ENCODE peak calls at places on chromosomes 13 and 19, in seven cellular contexts. T, X, K, I, A, L and P are unnamed samples.
A peak's percentile ranks its signal among the peaks of the same experiment; 100 is the strongest.

GRCh38 chr13:43596924-43597598 is 189.7 kb downstream of the ENOX1 start:
- DNase-seq in A (no peak), L (no peak), X (no peak), I (peak; percentile 17), K (no peak), T (no peak), P (no peak)

GRCh38 chr13:22278336-22278929 is 607.6 kb downstream of the FGF9 start:
- DNase-seq in T (no peak), X (no peak), I (peak; percentile 57), K (no peak), A (peak; percentile 63), L (no peak), P (peak; percentile 31)

GRCh38 chr19:12289790-12290065 is 5.0 kb downstream of the ZNF44 start:
- DNase-seq in X (no peak), T (no peak), A (no peak), L (no peak), K (no peak), I (no peak), P (no peak)

GRCh38 chr19:1566392-1567115 is 1.6 kb downstream of the MEX3D start:
- DNase-seq in T (peak; percentile 55), A (peak; percentile 77), I (no peak), X (peak; percentile 91), L (peak; percentile 82), K (peak; percentile 60), P (peak; percentile 70)

GRCh38 chr13:36801035-36801434 is 18.0 kb upstream of the RFXAP start:
- DNase-seq in A (no peak), T (peak; percentile 58), X (no peak), K (no peak), L (no peak), I (no peak), P (no peak)

GRCh38 chr13:37403776-37404497 is 194.6 kb downstream of the POSTN start:
- DNase-seq in L (no peak), K (no peak), T (no peak), I (no peak), X (no peak), A (peak; percentile 92), P (no peak)

GRCh38 chr19:16420781-16421386 is 50.9 kb downstream of the EPS15L1 start:
- DNase-seq in K (no peak), X (no peak), L (no peak), T (no peak), A (no peak), I (no peak), P (no peak)

GRCh38 chr13:25901460-25902376 is 150.1 kb downstream of the SHISA2 start:
- DNase-seq in X (peak; percentile 91), A (peak; percentile 11), I (peak; percentile 50), L (no peak), T (no peak), K (no peak), P (no peak)

GRCh38 chr19:33947565-33947964 is 150.9 kb downstream of the KCTD15 start:
- DNase-seq in A (no peak), X (peak; percentile 10), T (no peak), K (no peak), I (no peak), L (peak; percentile 15), P (no peak)